ENCODE peak calls at places on chromosomes 16 and 17, in eight cellular contexts. E is HepG2, Q is psoas muscle, M is fibroblast of the aortic adventitia, U is PC-9, O is right atrium auricular region, C is Peyer's patch, D is tibial nerve. T is an unnamed sample.

GRCh38 chr16:81551821-81552304 is 107.3 kb downstream of the CMIP start:
- DNase-seq in E (no peak), Q (no peak), M (peak; percentile 54), U (no peak), O (no peak), C (no peak), D (no peak), T (peak; percentile 72)

GRCh38 chr17:13114601-13115024 is 96.8 kb upstream of the ELAC2 start:
- DNase-seq in E (peak; percentile 24), Q (no peak), M (peak; percentile 51), U (no peak), O (no peak), C (no peak), D (no peak), T (peak; percentile 56)

GRCh38 chr17:65742433-65743312 is 181.2 kb upstream of the AXIN2 start:
- DNase-seq in E (peak; percentile 62), Q (no peak), M (peak; percentile 89), U (no peak), O (no peak), C (no peak), D (no peak), T (peak; percentile 75)

GRCh38 chr16:88549671-88550643 is 20.2 kb upstream of the ZC3H18 start:
- DNase-seq in E (no peak), Q (peak; percentile 67), M (no peak), U (no peak), O (no peak), C (no peak), D (no peak), T (no peak)

GRCh38 chr16:29809850-29810698 is 1.9 kb upstream of the PRRT2 start:
- DNase-seq in E (no peak), Q (peak; percentile 54), M (peak; percentile 15), U (no peak), O (no peak), C (no peak), D (no peak), T (no peak)

GRCh38 chr16:3188925-3189825 is 1.2 kb downstream of the OR1F1 start:
- DNase-seq in E (peak; percentile 60), Q (no peak), M (peak; percentile 49), U (peak; percentile 59), O (no peak), C (peak; percentile 24), D (no peak), T (peak; percentile 49)

GRCh38 chr17:50952889-50953288 is 86.7 kb upstream of the TOB1 start:
- DNase-seq in E (no peak), Q (no peak), M (no peak), U (no peak), O (peak; percentile 56), C (no peak), D (no peak), T (no peak)

GRCh38 chr17:40331743-40332641 is 23.0 kb downstream of the RARA start:
- DNase-seq in E (no peak), Q (peak; percentile 95), M (peak; percentile 93), U (peak; percentile 76), O (peak; percentile 90), C (no peak), D (peak; percentile 83), T (peak; percentile 97)

GRCh38 chr17:71302721-71303549 is 817.9 kb upstream of the SOX9 start:
- DNase-seq in E (no peak), Q (no peak), M (no peak), U (no peak), O (no peak), C (no peak), D (no peak), T (no peak)

GRCh38 chr16:53131363-53132071 is 76.7 kb downstream of the CHD9 start:
- DNase-seq in E (peak; percentile 19), Q (peak; percentile 90), M (peak; percentile 26), U (peak; percentile 34), O (peak; percentile 82), C (peak; percentile 84), D (peak; percentile 39), T (peak; percentile 39)

GRCh38 chr17:38447502-38448095 is 19.3 kb downstream of the ARHGAP23 start:
- DNase-seq in E (no peak), Q (no peak), M (no peak), U (peak; percentile 50), O (no peak), C (no peak), D (no peak), T (no peak)

GRCh38 chr16:87621976-87622713 is 19.8 kb downstream of the JPH3 start:
- DNase-seq in E (no peak), Q (no peak), M (no peak), U (no peak), O (no peak), C (no peak), D (no peak), T (no peak)

GRCh38 chr16:74718741-74719610 is 18.3 kb upstream of the MLKL start:
- DNase-seq in E (no peak), Q (no peak), M (no peak), U (no peak), O (no peak), C (peak; percentile 36), D (no peak), T (no peak)

GRCh38 chr16:67399218-67399733 is 6.0 kb upstream of the TPPP3 start:
- DNase-seq in E (no peak), Q (peak; percentile 77), M (no peak), U (peak; percentile 46), O (no peak), C (peak; percentile 74), D (no peak), T (peak; percentile 23)

GRCh38 chr17:57408064-57408811 is 151.9 kb downstream of the MSI2 start:
- DNase-seq in E (peak; percentile 86), Q (no peak), M (no peak), U (no peak), O (no peak), C (no peak), D (no peak), T (no peak)

GRCh38 chr16:9123871-9124270 is 32.4 kb downstream of the HAPSTR1 start:
- DNase-seq in E (no peak), Q (peak; percentile 83), M (no peak), U (peak; percentile 94), O (peak; percentile 64), C (peak; percentile 89), D (no peak), T (peak; percentile 22)

GRCh38 chr16:8928467-8928957 is 35.2 kb downstream of the USP7 start:
- DNase-seq in E (no peak), Q (no peak), M (no peak), U (no peak), O (no peak), C (no peak), D (no peak), T (peak; percentile 80)

GRCh38 chr17:20235747-20236146 is 226.6 kb downstream of the SPECC1 start:
- DNase-seq in E (no peak), Q (no peak), M (no peak), U (no peak), O (no peak), C (no peak), D (no peak), T (no peak)

GRCh38 chr16:85844786-85845185 is 45.3 kb downstream of the COX4I1 start:
- DNase-seq in E (peak; percentile 29), Q (no peak), M (peak; percentile 23), U (no peak), O (no peak), C (no peak), D (no peak), T (peak; percentile 5)

GRCh38 chr17:9239260-9239820 is 218.0 kb downstream of the NTN1 start:
- DNase-seq in E (no peak), Q (no peak), M (no peak), U (no peak), O (no peak), C (no peak), D (no peak), T (no peak)
- H3K4me3 ChIP-seq in E (no peak overlapping the region), Q (peak overlapping the region; percentile 72), M (peak overlapping the region; percentile 48), U (no peak overlapping the region), O (peak overlapping the region; percentile 62), C (peak overlapping the region; percentile 70), D (peak overlapping the region; percentile 41), T (peak overlapping the region; percentile 45)

GRCh38 chr17:28335201-28335958 is at the start of the genes IFT20 and TNFAIP1:
- DNase-seq in E (peak; percentile 99), Q (peak; percentile 100), M (peak; percentile 100), U (peak; percentile 99), O (peak; percentile 100), C (peak; percentile 97), D (peak; percentile 97), T (peak; percentile 100)

GRCh38 chr17:28335959-28336871 is 654 bp downstream of the TNFAIP1 start:
- DNase-seq in E (peak; percentile 82), Q (peak; percentile 63), M (peak; percentile 96), U (peak; percentile 75), O (peak; percentile 89), C (no peak), D (no peak), T (peak; percentile 93)

GRCh38 chr17:28333083-28333746 is 2.1 kb downstream of the IFT20 start:
- DNase-seq in E (no peak), Q (no peak), M (no peak), U (no peak), O (no peak), C (no peak), D (no peak), T (no peak)

GRCh38 chr17:28334666-28335200 is 539 bp downstream of the IFT20 start:
- DNase-seq in E (no peak), Q (no peak), M (no peak), U (no peak), O (no peak), C (no peak), D (no peak), T (no peak)

GRCh38 chr17:28334176-28334575 is 1.1 kb downstream of the IFT20 start:
- DNase-seq in E (no peak), Q (no peak), M (peak; percentile 28), U (no peak), O (no peak), C (no peak), D (no peak), T (peak; percentile 41)
- TF ChIP-seq CTCF in E (no peak), Q (no peak), M (no peak), U (no peak), O (no peak), C (no peak), D (no peak), T (no peak)

GRCh38 chr16:77514500-77515225 is 79.8 kb upstream of the ADAMTS18 start:
- DNase-seq in E (no peak), Q (no peak), M (no peak), U (no peak), O (no peak), C (no peak), D (no peak), T (no peak)

GRCh38 chr16:77511053-77511452 is 76.2 kb upstream of the ADAMTS18 start:
- DNase-seq in E (no peak), Q (no peak), M (no peak), U (no peak), O (no peak), C (no peak), D (no peak), T (no peak)
- H3K4me3 ChIP-seq in E (no peak overlapping the region), Q (no peak overlapping the region), M (no peak overlapping the region), U (no peak overlapping the region), O (no peak overlapping the region), C (no peak overlapping the region), D (no peak overlapping the region), T (no peak overlapping the region)

GRCh38 chr16:82695806-82696205 is 69.0 kb downstream of the CDH13 start:
- DNase-seq in E (no peak), Q (no peak), M (peak; percentile 62), U (no peak), O (no peak), C (no peak), D (no peak), T (no peak)

GRCh38 chr16:82699711-82700495 is 73.1 kb downstream of the CDH13 start:
- DNase-seq in E (no peak), Q (no peak), M (peak; percentile 96), U (no peak), O (no peak), C (no peak), D (no peak), T (peak; percentile 92)

GRCh38 chr16:82699262-82699661 is 72.5 kb downstream of the CDH13 start:
- DNase-seq in E (no peak), Q (no peak), M (no peak), U (no peak), O (no peak), C (no peak), D (no peak), T (no peak)

GRCh38 chr16:82694239-82694874 is 67.6 kb downstream of the CDH13 start:
- DNase-seq in E (no peak), Q (no peak), M (peak; percentile 91), U (no peak), O (no peak), C (no peak), D (no peak), T (peak; percentile 60)
- TF ChIP-seq CTCF in E (no peak), Q (no peak), M (no peak), U (no peak), O (no peak), C (no peak), D (no peak), T (no peak)

T was measured in cardiac fibroblast.